ENCODE peak calls at places on chromosome 14, in seven cellular contexts. S is cardiac fibroblast, M is nephron progenitor cell, H is psoas muscle, Y is astrocyte of the spinal cord, U is endodermal cell, L is breast epithelium. K is an unnamed sample.

GRCh38 chr14:100104523-100105300 is 39.5 kb downstream of the EVL start:
- DNase-seq in S (peak), M (no peak), H (no peak), Y (peak), L (no peak), U (no peak), K (no peak)

GRCh38 chr14:59939828-59940227 is 19.9 kb downstream of the LRRC9 start:
- DNase-seq in S (no peak), Y (no peak), H (no peak), M (no peak), U (no peak), L (no peak), K (no peak)

GRCh38 chr14:101824339-101824727 is 62.8 kb downstream of the PPP2R5C start:
- DNase-seq in H (no peak), M (no peak), S (peak), Y (no peak), L (no peak), U (no peak), K (no peak)

GRCh38 chr14:94681300-94682060 is 69.3 kb downstream of the SERPINA3 start:
- DNase-seq in Y (peak), L (no peak), S (peak), H (no peak), U (peak), M (no peak), K (peak)

GRCh38 chr14:105064721-105065143 is 498 bp downstream of the GPR132 start:
- DNase-seq in H (no peak), U (peak), S (peak), M (no peak), Y (peak), L (no peak), K (peak)

GRCh38 chr14:105092124-105092911 is 27.1 kb upstream of the GPR132 start:
- DNase-seq in M (peak), H (no peak), L (peak), U (peak), Y (no peak), S (no peak), K (no peak)

GRCh38 chr14:24848427-24848826 is 201.5 kb downstream of the STXBP6 start:
- DNase-seq in M (no peak), S (peak), U (no peak), H (no peak), Y (peak), L (no peak), K (no peak)

GRCh38 chr14:55353686-55354467 is 57.8 kb downstream of the ATG14 start:
- DNase-seq in Y (no peak), M (no peak), S (no peak), L (no peak), U (peak), H (no peak), K (no peak)

GRCh38 chr14:68546839-68547238 is 246.0 kb downstream of the ZFP36L1 start:
- DNase-seq in U (no peak), H (no peak), S (peak), L (no peak), Y (peak), M (no peak), K (no peak)

GRCh38 chr14:75063491-75064204 is at the start of gene ACYP1:
- DNase-seq in Y (peak), U (peak), L (peak), S (peak), M (peak), H (peak), K (peak)

GRCh38 chr14:101502761-101503392 is 58.4 kb upstream of the DIO3 start:
- DNase-seq in Y (no peak), L (peak), H (no peak), S (no peak), U (peak), M (no peak), K (no peak)

GRCh38 chr14:67240168-67240932 is 885 bp upstream of the PALS1 start:
- DNase-seq in L (peak), H (peak), S (peak), Y (peak), M (peak), U (peak), K (peak)

GRCh38 chr14:74980746-74981661 is 21.7 kb upstream of the EIF2B2 start:
- DNase-seq in L (no peak), Y (peak), M (peak), H (peak), S (peak), U (peak), K (no peak)

GRCh38 chr14:55781046-55781445 is 201.0 kb downstream of the KTN1 start:
- DNase-seq in L (no peak), M (no peak), Y (peak), S (peak), H (no peak), U (no peak), K (no peak)

GRCh38 chr14:24481622-24482324 is 26.3 kb downstream of the CMA1 start:
- DNase-seq in L (no peak), U (peak), H (peak), M (peak), Y (no peak), S (peak), K (peak)

GRCh38 chr14:56119221-56119967 is 1.2 kb downstream of the PELI2 start:
- DNase-seq in M (peak), H (peak), S (peak), L (no peak), U (peak), Y (peak), K (peak)

GRCh38 chr14:52148371-52148770 is 79.5 kb upstream of the NID2 start:
- DNase-seq in S (no peak), U (no peak), Y (no peak), L (no peak), H (no peak), M (no peak), K (no peak)

GRCh38 chr14:61147898-61148549 is 133.1 kb downstream of the TMEM30B start:
- DNase-seq in Y (peak), U (no peak), L (no peak), H (peak), S (peak), M (no peak), K (peak)

GRCh38 chr14:72962829-72963312 is 36.6 kb downstream of the DCAF4 start:
- DNase-seq in S (peak), U (peak), L (no peak), M (no peak), Y (peak), H (no peak), K (peak)

GRCh38 chr14:99354166-99354875 is 82.3 kb upstream of the BCL11B start:
- DNase-seq in S (no peak), U (no peak), Y (no peak), L (no peak), H (no peak), M (no peak), K (no peak)

GRCh38 chr14:104249706-104250105 is 111.3 kb downstream of the KIF26A start:
- DNase-seq in H (no peak), U (no peak), L (no peak), Y (no peak), S (no peak), M (no peak), K (no peak)

GRCh38 chr14:21030531-21030930 is 514 bp downstream of the TPPP2 start:
- DNase-seq in L (no peak), H (no peak), U (no peak), Y (no peak), S (no peak), M (no peak), K (no peak)

GRCh38 chr14:51872396-51872795 is 12.0 kb downstream of the GNG2 start:
- DNase-seq in Y (no peak), L (no peak), S (peak), U (no peak), M (no peak), H (no peak), K (no peak)

GRCh38 chr14:22471545-22472121 is 117.4 kb downstream of the DAD1 start:
- DNase-seq in U (peak), Y (peak), H (no peak), M (peak), S (peak), L (no peak), K (peak)

DNA sequence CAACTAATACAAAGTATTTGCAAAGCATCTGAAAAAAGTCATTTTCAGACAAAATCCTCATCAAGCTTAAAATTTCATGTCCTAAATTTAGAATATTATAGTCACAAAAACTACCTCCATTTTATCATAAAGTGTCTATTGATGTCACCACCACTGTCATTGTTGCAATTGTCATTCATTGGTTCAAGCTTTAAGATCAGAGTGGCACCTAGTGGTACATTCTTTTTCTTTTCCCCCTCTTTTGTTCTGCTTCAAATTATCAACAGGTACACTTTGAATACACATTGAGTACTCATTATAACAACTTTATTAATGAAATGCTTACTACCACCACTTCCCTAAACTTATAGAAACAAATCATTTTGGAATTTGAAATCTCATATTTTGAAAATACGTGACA is 379.8 kb downstream of the SEC23A start:
- DNase-seq in L (no peak), S (no peak), U (no peak), Y (no peak), H (no peak), M (no peak), K (no peak)
- TF ChIP-seq CTCF in L (no peak), S (no peak), U (peak), Y (no peak), H (no peak), M (no peak), K (no peak)

GRCh38 chr14:102982852-102983470 is 60.5 kb downstream of the AMN start:
- DNase-seq in U (no peak), H (no peak), S (no peak), M (no peak), L (no peak), Y (no peak), K (no peak)
- TF ChIP-seq CTCF in U (peak), H (no peak), S (no peak), M (no peak), L (no peak), Y (no peak), K (no peak)

GRCh38 chr14:26905219-26905618 is 307.4 kb upstream of the NOVA1 start:
- DNase-seq in M (no peak), U (no peak), S (no peak), L (no peak), H (no peak), Y (no peak), K (no peak)
- TF ChIP-seq CTCF in M (no peak), U (peak), S (no peak), L (no peak), H (no peak), Y (no peak), K (no peak)

GRCh38 chr14:63212776-63213500 is 8.7 kb downstream of the RHOJ start:
- DNase-seq in L (no peak), H (no peak), Y (no peak), U (no peak), M (no peak), S (no peak), K (no peak)

GRCh38 chr14:63214417-63215196 is 10.4 kb downstream of the RHOJ start:
- DNase-seq in H (no peak), Y (no peak), L (no peak), U (no peak), M (no peak), S (peak), K (no peak)

GRCh38 chr14:63209160-63209559 is 4.9 kb downstream of the RHOJ start:
- DNase-seq in U (no peak), Y (no peak), L (no peak), H (no peak), M (no peak), S (no peak), K (no peak)

GRCh38 chr14:63210812-63211211 is 6.6 kb downstream of the RHOJ start:
- DNase-seq in Y (no peak), S (no peak), L (no peak), U (no peak), H (no peak), M (no peak), K (no peak)

DNA sequence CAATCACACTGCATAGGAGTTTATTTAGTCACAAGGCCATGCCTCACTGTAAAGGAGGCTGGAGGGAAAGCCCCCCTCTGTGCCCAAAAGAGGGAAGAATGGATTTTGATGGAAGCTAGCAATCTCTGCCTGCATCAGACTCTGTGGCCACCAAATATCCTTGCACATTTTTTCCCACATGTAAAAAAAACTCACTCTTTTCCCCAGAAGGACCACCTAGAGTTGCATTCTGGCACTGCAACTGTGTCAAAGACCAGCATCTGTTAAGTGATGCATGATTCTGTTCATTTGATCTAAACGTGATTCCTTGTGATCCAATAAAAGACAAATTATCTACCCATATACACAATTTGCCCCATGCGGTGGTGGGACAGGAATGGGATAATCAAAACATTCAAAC is 8.0 kb downstream of the RHOJ start:
- DNase-seq in S (no peak), M (no peak), Y (no peak), L (no peak), H (no peak), U (no peak), K (no peak)
- TF ChIP-seq CTCF in S (no peak), M (peak), Y (no peak), L (no peak), H (no peak), U (peak), K (no peak)

DNA sequence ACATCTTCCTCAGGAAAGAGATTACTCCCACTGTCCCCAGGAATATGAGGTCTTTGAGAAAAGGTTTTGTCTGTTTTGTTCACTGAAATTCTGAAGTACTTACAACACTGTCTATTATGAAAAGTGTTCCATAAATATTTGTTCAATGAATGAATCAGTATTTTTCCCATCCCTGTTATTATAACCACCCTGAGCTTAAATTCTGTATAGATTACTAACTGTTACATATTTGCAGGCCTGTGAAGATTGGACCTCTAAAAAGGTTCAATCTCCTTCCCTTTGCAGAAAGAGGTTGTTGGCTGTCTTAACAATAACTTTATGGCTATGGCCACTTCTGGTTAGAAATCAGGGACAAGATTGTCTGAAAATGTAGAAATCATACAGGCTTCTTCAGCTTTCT is 174.5 kb upstream of the NPAS3 start:
- DNase-seq in U (no peak), S (peak), H (no peak), Y (peak), L (no peak), M (no peak), K (no peak)
- TF ChIP-seq CTCF in U (no peak), S (no peak), H (no peak), Y (no peak), L (no peak), M (no peak), K (no peak)

GRCh38 chr14:102988054-102988453 is 65.6 kb downstream of the AMN start:
- DNase-seq in S (peak), U (no peak), H (no peak), M (no peak), Y (peak), L (no peak), K (no peak)
- TF ChIP-seq CTCF in S (no peak), U (no peak), H (no peak), M (no peak), Y (no peak), L (no peak), K (no peak)

GRCh38 chr14:36655963-36656768 is 5.5 kb upstream of the PAX9 start:
- DNase-seq in H (no peak), M (peak), Y (no peak), U (peak), L (peak), S (no peak), K (peak)
- TF ChIP-seq CTCF in H (peak), M (peak), Y (peak), U (peak), L (no peak), S (peak), K (peak)

DNA sequence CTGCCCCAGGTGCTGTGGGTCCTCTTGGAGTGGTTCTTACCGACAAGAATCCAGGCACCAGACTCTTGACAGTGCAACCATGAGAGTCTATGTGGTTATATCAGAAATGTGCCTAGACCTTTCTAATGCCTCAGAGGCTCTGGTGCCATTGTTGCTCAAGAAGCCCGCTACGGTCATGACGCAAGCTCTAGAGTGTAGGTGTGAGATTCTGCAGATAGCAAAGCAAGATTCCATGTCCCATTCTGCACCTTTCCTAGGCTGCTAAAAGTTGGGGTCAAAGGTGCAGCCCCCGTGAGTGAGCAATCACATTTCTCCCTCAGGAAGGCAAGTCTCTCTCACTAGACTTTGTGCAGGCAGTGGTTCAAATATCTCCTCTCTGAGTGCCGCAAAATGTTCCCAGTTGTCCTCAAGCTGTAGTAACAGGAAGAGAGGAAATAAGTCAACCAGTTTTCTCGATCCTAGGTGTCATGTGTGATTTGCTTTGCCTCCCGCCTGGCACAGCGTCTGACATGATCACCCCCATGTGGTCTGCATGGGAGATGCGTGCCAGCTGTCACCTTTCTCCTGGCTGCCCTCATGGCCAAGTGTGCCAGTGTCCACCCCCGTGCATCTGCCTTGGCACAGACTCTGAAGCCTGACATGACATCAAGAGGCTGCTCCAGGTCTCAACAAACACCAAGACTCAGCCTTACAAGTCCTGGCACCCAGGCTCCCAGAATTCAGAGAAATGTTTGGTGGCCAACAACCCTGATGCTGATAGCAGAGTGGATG is 122.5 kb upstream of the COCH start:
- DNase-seq in L (no peak), U (peak), S (no peak), H (no peak), M (no peak), Y (no peak), K (no peak)
- TF ChIP-seq CTCF in L (no peak), U (peak), S (no peak), H (no peak), M (no peak), Y (no peak), K (no peak)

K was measured in Calu3.